ENCODE peak calls at places on chromosome 18, in six cellular contexts. S is cerebellar nuclear complex, Q is BE2C, X is left ventricle myocardium inferior, J is breast epithelium, R is IMR-90. F is an unnamed sample.

GRCh38 chr18:48923746-48924580 is 26.8 kb downstream of the SMAD7 start:
- DNase-seq in S (no peak), R (peak), Q (no peak), X (no peak), J (no peak), F (no peak)

GRCh38 chr18:7117390-7118355 is at the start of gene LAMA1:
- DNase-seq in X (no peak), R (peak), J (no peak), Q (no peak), S (no peak), F (peak)

GRCh38 chr18:70422061-70422965 is 133.5 kb downstream of the SOCS6 start:
- DNase-seq in S (no peak), R (peak), X (peak), J (no peak), Q (peak), F (peak)

GRCh38 chr18:49725809-49726514 is 87.4 kb downstream of the ACAA2 start:
- DNase-seq in Q (peak), R (peak), X (peak), J (no peak), S (no peak), F (peak)

GRCh38 chr18:34493099-34493544 is 217.0 kb upstream of the DTNA start:
- DNase-seq in Q (peak), S (peak), X (peak), J (peak), R (peak), F (peak)

GRCh38 chr18:12773369-12773768 is 70.5 kb downstream of the PSMG2 start:
- DNase-seq in R (no peak), Q (no peak), S (no peak), X (no peak), J (no peak), F (no peak)

GRCh38 chr18:79530821-79531220 is 135.1 kb downstream of the NFATC1 start:
- DNase-seq in Q (no peak), J (no peak), X (no peak), R (no peak), S (no peak), F (no peak)

GRCh38 chr18:3075491-3075890 is 62.5 kb upstream of the LPIN2 start:
- DNase-seq in R (no peak), J (no peak), S (no peak), X (no peak), Q (no peak), F (no peak)

GRCh38 chr18:56402872-56403516 is 235.4 kb downstream of the TXNL1 start:
- DNase-seq in Q (no peak), R (peak), S (no peak), J (no peak), X (no peak), F (no peak)

F was measured in SJCRH30.